ENCODE peak calls at places on chromosomes 5 and 9, in eight cellular contexts. One of them, this sample, is unnamed.
A peak's percentile ranks its signal among the peaks of the same experiment; 100 is the strongest.

GRCh38 chr5:122067330-122067885 is 10.7 kb downstream of the LOX start:
- DNase-seq in HCT116: no peak
- DNase-seq in H1: no peak
- DNase-seq in K562: no peak
- DNase-seq in HepG2: no peak
- DNase-seq in endothelial cell of umbilical vein: no peak
- DNase-seq in GM12878: no peak
- DNase-seq in SK-N-SH: no peak
- DNase-seq in this sample: peak; percentile 10

GRCh38 chr5:6452622-6453504 is 4.2 kb downstream of the UBE2QL1 start:
- DNase-seq in SK-N-SH: no peak
- DNase-seq in HepG2: no peak
- DNase-seq in H1: no peak
- DNase-seq in endothelial cell of umbilical vein: no peak
- DNase-seq in HCT116: no peak
- DNase-seq in GM12878: no peak
- DNase-seq in K562: no peak
- DNase-seq in this sample: no peak

GRCh38 chr5:95954716-95955115 is 6.9 kb downstream of the ELL2 start:
- DNase-seq in HCT116: no peak
- DNase-seq in HepG2: no peak
- DNase-seq in GM12878: no peak
- DNase-seq in H1: no peak
- DNase-seq in K562: no peak
- DNase-seq in SK-N-SH: no peak
- DNase-seq in endothelial cell of umbilical vein: no peak
- DNase-seq in this sample: no peak

GRCh38 chr5:176823869-176824412 is 13.6 kb downstream of the UNC5A start:
- DNase-seq in HepG2: no peak
- DNase-seq in SK-N-SH: peak; percentile 59
- DNase-seq in endothelial cell of umbilical vein: no peak
- DNase-seq in H1: no peak
- DNase-seq in HCT116: no peak
- DNase-seq in K562: no peak
- DNase-seq in GM12878: no peak
- DNase-seq in this sample: no peak

GRCh38 chr5:60586307-60586901 is 113.6 kb downstream of the DEPDC1B start:
- DNase-seq in GM12878: no peak
- DNase-seq in SK-N-SH: peak; percentile 6
- DNase-seq in K562: no peak
- DNase-seq in HCT116: peak; percentile 2
- DNase-seq in endothelial cell of umbilical vein: peak; percentile 36
- DNase-seq in HepG2: peak; percentile 54
- DNase-seq in H1: no peak
- DNase-seq in this sample: no peak

GRCh38 chr9:114482602-114483001 is 22.7 kb downstream of the WHRN start:
- DNase-seq in SK-N-SH: no peak
- DNase-seq in K562: no peak
- DNase-seq in endothelial cell of umbilical vein: no peak
- DNase-seq in HepG2: no peak
- DNase-seq in HCT116: no peak
- DNase-seq in H1: no peak
- DNase-seq in GM12878: no peak
- DNase-seq in this sample: no peak

GRCh38 chr5:44875661-44876250 is 67.0 kb downstream of the MRPS30 start:
- DNase-seq in SK-N-SH: no peak
- DNase-seq in K562: no peak
- DNase-seq in HepG2: peak; percentile 51
- DNase-seq in endothelial cell of umbilical vein: peak; percentile 89
- DNase-seq in HCT116: peak; percentile 98
- DNase-seq in H1: no peak
- DNase-seq in GM12878: peak; percentile 55
- DNase-seq in this sample: no peak

GRCh38 chr5:179841621-179842020 is 17.0 kb downstream of the MRNIP start:
- DNase-seq in K562: no peak
- DNase-seq in GM12878: no peak
- DNase-seq in HepG2: no peak
- DNase-seq in HCT116: no peak
- DNase-seq in SK-N-SH: no peak
- DNase-seq in H1: no peak
- DNase-seq in endothelial cell of umbilical vein: no peak
- DNase-seq in this sample: no peak

GRCh38 chr5:111551120-111551519 is 38.8 kb upstream of the STARD4 start:
- DNase-seq in K562: no peak
- DNase-seq in GM12878: no peak
- DNase-seq in SK-N-SH: no peak
- DNase-seq in HepG2: no peak
- DNase-seq in endothelial cell of umbilical vein: peak; percentile 83
- DNase-seq in H1: no peak
- DNase-seq in HCT116: no peak
- DNase-seq in this sample: no peak

GRCh38 chr9:101465330-101465915 is 29.8 kb upstream of the ALDOB start:
- DNase-seq in K562: no peak
- DNase-seq in HepG2: peak; percentile 69
- DNase-seq in endothelial cell of umbilical vein: peak; percentile 23
- DNase-seq in SK-N-SH: no peak
- DNase-seq in H1: peak; percentile 19
- DNase-seq in GM12878: no peak
- DNase-seq in HCT116: peak; percentile 83
- DNase-seq in this sample: peak; percentile 92

GRCh38 chr9:132141948-132142594 is 19.8 kb upstream of the NTNG2 start:
- DNase-seq in HepG2: no peak
- DNase-seq in K562: no peak
- DNase-seq in endothelial cell of umbilical vein: no peak
- DNase-seq in H1: no peak
- DNase-seq in SK-N-SH: no peak
- DNase-seq in GM12878: no peak
- DNase-seq in HCT116: no peak
- DNase-seq in this sample: no peak

GRCh38 chr5:101543780-101544179 is 640.7 kb upstream of the ST8SIA4 start:
- DNase-seq in endothelial cell of umbilical vein: no peak
- DNase-seq in SK-N-SH: no peak
- DNase-seq in HCT116: no peak
- DNase-seq in H1: no peak
- DNase-seq in K562: no peak
- DNase-seq in GM12878: no peak
- DNase-seq in HepG2: no peak
- DNase-seq in this sample: no peak

GRCh38 chr9:114176601-114177295 is 21.4 kb downstream of the COL27A1 start:
- DNase-seq in HCT116: no peak
- DNase-seq in SK-N-SH: peak; percentile 68
- DNase-seq in HepG2: no peak
- DNase-seq in endothelial cell of umbilical vein: no peak
- DNase-seq in K562: no peak
- DNase-seq in H1: no peak
- DNase-seq in GM12878: no peak
- DNase-seq in this sample: no peak

GRCh38 chr5:178460598-178461425 is 129.4 kb downstream of the COL23A1 start:
- DNase-seq in H1: peak; percentile 39
- DNase-seq in SK-N-SH: peak; percentile 81
- DNase-seq in K562: peak; percentile 84
- DNase-seq in HCT116: peak; percentile 54
- DNase-seq in HepG2: peak; percentile 20
- DNase-seq in endothelial cell of umbilical vein: peak; percentile 43
- DNase-seq in GM12878: no peak
- DNase-seq in this sample: no peak

GRCh38 chr9:84642618-84643017 is 26.9 kb upstream of the NTRK2 start:
- DNase-seq in SK-N-SH: no peak
- DNase-seq in H1: no peak
- DNase-seq in HepG2: peak; percentile 14
- DNase-seq in GM12878: no peak
- DNase-seq in K562: no peak
- DNase-seq in HCT116: no peak
- DNase-seq in endothelial cell of umbilical vein: no peak
- DNase-seq in this sample: no peak

GRCh38 chr5:2710910-2711309 is 40.6 kb downstream of the IRX2 start:
- DNase-seq in H1: no peak
- DNase-seq in GM12878: no peak
- DNase-seq in SK-N-SH: no peak
- DNase-seq in endothelial cell of umbilical vein: no peak
- DNase-seq in K562: peak; percentile 47
- DNase-seq in HepG2: no peak
- DNase-seq in HCT116: no peak
- DNase-seq in this sample: no peak

GRCh38 chr5:112643339-112643971 is 94.2 kb upstream of the APC start:
- DNase-seq in H1: no peak
- DNase-seq in endothelial cell of umbilical vein: no peak
- DNase-seq in HepG2: no peak
- DNase-seq in SK-N-SH: no peak
- DNase-seq in HCT116: no peak
- DNase-seq in GM12878: no peak
- DNase-seq in K562: no peak
- DNase-seq in this sample: no peak

GRCh38 chr9:18920685-18921084 is 112.3 kb downstream of the SAXO1 start:
- DNase-seq in GM12878: no peak
- DNase-seq in HepG2: no peak
- DNase-seq in HCT116: no peak
- DNase-seq in endothelial cell of umbilical vein: no peak
- DNase-seq in H1: no peak
- DNase-seq in SK-N-SH: no peak
- DNase-seq in K562: no peak
- DNase-seq in this sample: no peak

GRCh38 chr5:36027066-36027465 is 35.9 kb upstream of the UGT3A1 start:
- DNase-seq in K562: no peak
- DNase-seq in HepG2: no peak
- DNase-seq in H1: no peak
- DNase-seq in GM12878: no peak
- DNase-seq in endothelial cell of umbilical vein: no peak
- DNase-seq in HCT116: no peak
- DNase-seq in SK-N-SH: no peak
- DNase-seq in this sample: no peak

GRCh38 chr9:64015136-64015535 is 1269.9 kb downstream of the FOXD4L5 start:
- DNase-seq in SK-N-SH: no peak
- DNase-seq in H1: no peak
- DNase-seq in HCT116: no peak
- DNase-seq in K562: no peak
- DNase-seq in endothelial cell of umbilical vein: no peak
- DNase-seq in GM12878: no peak
- DNase-seq in HepG2: no peak
- DNase-seq in this sample: no peak

GRCh38 chr9:109640232-109641078 is 139.5 kb upstream of the PALM2AKAP2 start:
- DNase-seq in HepG2: no peak
- DNase-seq in SK-N-SH: peak; percentile 65
- DNase-seq in K562: no peak
- DNase-seq in HCT116: no peak
- DNase-seq in endothelial cell of umbilical vein: no peak
- DNase-seq in GM12878: no peak
- DNase-seq in H1: no peak
- DNase-seq in this sample: no peak

GRCh38 chr5:96332535-96333396 is 100.3 kb downstream of the PCSK1 start:
- DNase-seq in K562: no peak
- DNase-seq in H1: no peak
- DNase-seq in HCT116: no peak
- DNase-seq in SK-N-SH: no peak
- DNase-seq in HepG2: no peak
- DNase-seq in GM12878: no peak
- DNase-seq in endothelial cell of umbilical vein: no peak
- DNase-seq in this sample: no peak

GRCh38 chr9:126532019-126532462 is 81.7 kb upstream of the LMX1B start:
- DNase-seq in HCT116: no peak
- DNase-seq in H1: no peak
- DNase-seq in endothelial cell of umbilical vein: no peak
- DNase-seq in SK-N-SH: peak; percentile 79
- DNase-seq in GM12878: no peak
- DNase-seq in HepG2: no peak
- DNase-seq in K562: no peak
- DNase-seq in this sample: no peak

GRCh38 chr9:87671478-87671877 is 54.4 kb upstream of the CTSL start:
- DNase-seq in GM12878: no peak
- DNase-seq in H1: no peak
- DNase-seq in K562: no peak
- DNase-seq in SK-N-SH: no peak
- DNase-seq in HCT116: no peak
- DNase-seq in endothelial cell of umbilical vein: no peak
- DNase-seq in HepG2: no peak
- DNase-seq in this sample: no peak
- H3K9ac ChIP-seq in GM12878: no peak overlapping the region
- H3K9ac ChIP-seq in H1: no peak overlapping the region
- H3K9ac ChIP-seq in K562: no peak overlapping the region
- H3K9ac ChIP-seq in SK-N-SH: no peak overlapping the region
- H3K9ac ChIP-seq in HCT116: no peak overlapping the region
- H3K9ac ChIP-seq in endothelial cell of umbilical vein: no peak overlapping the region
- H3K9ac ChIP-seq in HepG2: no peak overlapping the region
- H3K9ac ChIP-seq in this sample: no peak overlapping the region

DNA sequence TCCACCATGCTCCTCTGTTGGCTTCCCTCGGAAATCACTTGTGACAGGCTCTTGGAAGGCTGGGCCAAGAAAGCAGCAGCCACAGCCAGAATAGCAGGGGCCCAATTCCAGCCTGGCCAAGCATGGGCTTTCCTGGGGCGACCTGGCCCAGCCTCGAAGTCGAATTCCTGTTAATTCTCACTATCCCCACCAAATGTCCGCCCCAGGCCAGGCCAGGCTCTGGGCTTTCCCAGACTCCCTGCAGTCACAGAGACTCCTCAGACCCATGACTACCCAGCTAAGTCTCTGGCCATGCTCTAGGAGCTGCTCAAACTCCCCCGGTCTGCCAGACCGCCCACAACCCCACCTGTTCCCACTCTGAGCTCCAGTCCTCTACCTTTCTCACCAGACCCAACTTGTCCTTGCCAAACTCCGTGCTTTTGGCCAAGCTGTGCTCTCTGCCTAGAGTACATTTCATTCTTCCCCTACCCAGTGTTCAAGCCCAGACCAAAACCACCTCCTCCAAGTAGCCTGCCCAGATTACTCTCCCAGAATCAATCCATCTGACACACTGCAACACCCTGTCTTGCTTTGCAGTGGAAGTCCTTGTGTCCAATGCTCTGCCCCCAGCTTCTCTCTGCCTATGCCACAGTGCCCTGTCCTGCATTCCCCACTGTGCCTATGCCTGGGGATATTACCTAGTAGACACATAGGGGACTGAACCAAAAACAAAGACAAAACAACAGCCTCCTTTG is 26.2 kb downstream of the SHB start:
- DNase-seq in H1: no peak
- DNase-seq in HCT116: no peak
- DNase-seq in endothelial cell of umbilical vein: no peak
- DNase-seq in HepG2: no peak
- DNase-seq in SK-N-SH: no peak
- DNase-seq in K562: no peak
- DNase-seq in GM12878: no peak
- DNase-seq in this sample: no peak
- TF ChIP-seq POLR2AphosphoS5 in H1: no peak
- TF ChIP-seq POLR2AphosphoS5 in HCT116: no peak
- TF ChIP-seq POLR2AphosphoS5 in endothelial cell of umbilical vein: no peak
- TF ChIP-seq POLR2AphosphoS5 in HepG2: no peak
- TF ChIP-seq POLR2AphosphoS5 in SK-N-SH: no peak
- TF ChIP-seq POLR2AphosphoS5 in K562: no peak
- TF ChIP-seq POLR2AphosphoS5 in GM12878: no peak
- TF ChIP-seq POLR2AphosphoS5 in this sample: no peak

GRCh38 chr5:151196556-151197290 is 27.2 kb downstream of the CCDC69 start:
- DNase-seq in HCT116: no peak
- DNase-seq in H1: no peak
- DNase-seq in K562: no peak
- DNase-seq in SK-N-SH: no peak
- DNase-seq in endothelial cell of umbilical vein: no peak
- DNase-seq in GM12878: peak; percentile 95
- DNase-seq in HepG2: no peak
- DNase-seq in this sample: no peak
- H3K9ac ChIP-seq in HCT116: no peak overlapping the region
- H3K9ac ChIP-seq in H1: no peak overlapping the region
- H3K9ac ChIP-seq in K562: no peak overlapping the region
- H3K9ac ChIP-seq in SK-N-SH: no peak overlapping the region
- H3K9ac ChIP-seq in endothelial cell of umbilical vein: no peak overlapping the region
- H3K9ac ChIP-seq in GM12878: no peak overlapping the region
- H3K9ac ChIP-seq in HepG2: no peak overlapping the region
- H3K9ac ChIP-seq in this sample: no peak overlapping the region

GRCh38 chr9:128061305-128061704 is 5.8 kb downstream of the NAIF1 start:
- DNase-seq in SK-N-SH: no peak
- DNase-seq in HCT116: no peak
- DNase-seq in K562: no peak
- DNase-seq in GM12878: no peak
- DNase-seq in HepG2: no peak
- DNase-seq in endothelial cell of umbilical vein: peak; percentile 26
- DNase-seq in H1: no peak
- DNase-seq in this sample: no peak
- TF ChIP-seq POLR2AphosphoS5 in SK-N-SH: no peak
- TF ChIP-seq POLR2AphosphoS5 in HCT116: no peak
- TF ChIP-seq POLR2AphosphoS5 in K562: no peak
- TF ChIP-seq POLR2AphosphoS5 in GM12878: no peak
- TF ChIP-seq POLR2AphosphoS5 in HepG2: no peak
- TF ChIP-seq POLR2AphosphoS5 in endothelial cell of umbilical vein: no peak
- TF ChIP-seq POLR2AphosphoS5 in H1: no peak
- TF ChIP-seq POLR2AphosphoS5 in this sample: no peak